ENCODE peak calls at places on chromosomes 16 and 17, in nine cellular contexts. One of them, this sample, is unnamed.

GRCh38 chr16:88759245-88759975 is 25.6 kb downstream of the PIEZO1 start:
- DNase-seq in activated CD4-positive, alpha-beta T cell treated with anti-CD3 and anti-CD28 coated beads, Interleukin-2, amount 50 U/mL, for 24 hours: no peak
- DNase-seq in NCI-H510A: no peak
- DNase-seq in Caco-2: no peak
- DNase-seq in EH: no peak
- DNase-seq in non-pigmented ciliary epithelial cell: no peak
- DNase-seq in neural crest cell: no peak
- DNase-seq in Daoy: no peak
- DNase-seq in frontal cortex: no peak
- DNase-seq in this sample: peak

GRCh38 chr16:30004424-30004776 is 6.4 kb downstream of the DOC2A start:
- DNase-seq in activated CD4-positive, alpha-beta T cell treated with anti-CD3 and anti-CD28 coated beads, Interleukin-2, amount 50 U/mL, for 24 hours: no peak
- DNase-seq in NCI-H510A: peak
- DNase-seq in Caco-2: no peak
- DNase-seq in EH: no peak
- DNase-seq in non-pigmented ciliary epithelial cell: no peak
- DNase-seq in neural crest cell: no peak
- DNase-seq in Daoy: no peak
- DNase-seq in frontal cortex: no peak
- DNase-seq in this sample: no peak

GRCh38 chr17:28807925-28808641 is 34.5 kb downstream of the FAM222B start:
- DNase-seq in activated CD4-positive, alpha-beta T cell treated with anti-CD3 and anti-CD28 coated beads, Interleukin-2, amount 50 U/mL, for 24 hours: no peak
- DNase-seq in NCI-H510A: no peak
- DNase-seq in Caco-2: no peak
- DNase-seq in EH: peak
- DNase-seq in non-pigmented ciliary epithelial cell: peak
- DNase-seq in neural crest cell: no peak
- DNase-seq in Daoy: peak
- DNase-seq in frontal cortex: peak
- DNase-seq in this sample: peak

GRCh38 chr17:40678902-40679522 is 14.0 kb upstream of the KRT222 start:
- DNase-seq in activated CD4-positive, alpha-beta T cell treated with anti-CD3 and anti-CD28 coated beads, Interleukin-2, amount 50 U/mL, for 24 hours: no peak
- DNase-seq in NCI-H510A: no peak
- DNase-seq in Caco-2: no peak
- DNase-seq in EH: no peak
- DNase-seq in non-pigmented ciliary epithelial cell: no peak
- DNase-seq in neural crest cell: no peak
- DNase-seq in Daoy: no peak
- DNase-seq in frontal cortex: no peak
- DNase-seq in this sample: no peak

GRCh38 chr17:3647769-3648540 is 11.4 kb downstream of the CTNS start:
- DNase-seq in activated CD4-positive, alpha-beta T cell treated with anti-CD3 and anti-CD28 coated beads, Interleukin-2, amount 50 U/mL, for 24 hours: no peak
- DNase-seq in NCI-H510A: no peak
- DNase-seq in Caco-2: peak
- DNase-seq in EH: peak
- DNase-seq in non-pigmented ciliary epithelial cell: no peak
- DNase-seq in neural crest cell: peak
- DNase-seq in Daoy: peak
- DNase-seq in frontal cortex: peak
- DNase-seq in this sample: peak

GRCh38 chr16:13961099-13961811 is 41.3 kb downstream of the ERCC4 start:
- DNase-seq in activated CD4-positive, alpha-beta T cell treated with anti-CD3 and anti-CD28 coated beads, Interleukin-2, amount 50 U/mL, for 24 hours: no peak
- DNase-seq in NCI-H510A: no peak
- DNase-seq in Caco-2: no peak
- DNase-seq in EH: peak
- DNase-seq in non-pigmented ciliary epithelial cell: no peak
- DNase-seq in neural crest cell: no peak
- DNase-seq in Daoy: peak
- DNase-seq in frontal cortex: no peak
- DNase-seq in this sample: no peak

GRCh38 chr16:1533443-1533951 is at the start of gene TMEM204:
- DNase-seq in activated CD4-positive, alpha-beta T cell treated with anti-CD3 and anti-CD28 coated beads, Interleukin-2, amount 50 U/mL, for 24 hours: no peak
- DNase-seq in NCI-H510A: no peak
- DNase-seq in Caco-2: no peak
- DNase-seq in EH: peak
- DNase-seq in non-pigmented ciliary epithelial cell: no peak
- DNase-seq in neural crest cell: no peak
- DNase-seq in Daoy: peak
- DNase-seq in frontal cortex: no peak
- DNase-seq in this sample: peak

GRCh38 chr17:42107597-42108576 is 4.6 kb downstream of the DHX58 start:
- DNase-seq in activated CD4-positive, alpha-beta T cell treated with anti-CD3 and anti-CD28 coated beads, Interleukin-2, amount 50 U/mL, for 24 hours: peak
- DNase-seq in NCI-H510A: peak
- DNase-seq in Caco-2: peak
- DNase-seq in EH: peak
- DNase-seq in non-pigmented ciliary epithelial cell: no peak
- DNase-seq in neural crest cell: peak
- DNase-seq in Daoy: peak
- DNase-seq in frontal cortex: peak
- DNase-seq in this sample: peak

GRCh38 chr17:31533546-31534155 is 142.2 kb downstream of the RAB11FIP4 start:
- DNase-seq in activated CD4-positive, alpha-beta T cell treated with anti-CD3 and anti-CD28 coated beads, Interleukin-2, amount 50 U/mL, for 24 hours: no peak
- DNase-seq in NCI-H510A: no peak
- DNase-seq in Caco-2: no peak
- DNase-seq in EH: peak
- DNase-seq in non-pigmented ciliary epithelial cell: peak
- DNase-seq in neural crest cell: peak
- DNase-seq in Daoy: peak
- DNase-seq in frontal cortex: peak
- DNase-seq in this sample: peak

GRCh38 chr17:18951941-18952842 is at the start of gene SLC5A10:
- DNase-seq in activated CD4-positive, alpha-beta T cell treated with anti-CD3 and anti-CD28 coated beads, Interleukin-2, amount 50 U/mL, for 24 hours: no peak
- DNase-seq in NCI-H510A: no peak
- DNase-seq in Caco-2: no peak
- DNase-seq in EH: no peak
- DNase-seq in non-pigmented ciliary epithelial cell: no peak
- DNase-seq in neural crest cell: no peak
- DNase-seq in Daoy: no peak
- DNase-seq in frontal cortex: no peak
- DNase-seq in this sample: peak

GRCh38 chr17:50935201-50936124 is 69.3 kb upstream of the TOB1 start:
- DNase-seq in activated CD4-positive, alpha-beta T cell treated with anti-CD3 and anti-CD28 coated beads, Interleukin-2, amount 50 U/mL, for 24 hours: no peak
- DNase-seq in NCI-H510A: no peak
- DNase-seq in Caco-2: no peak
- DNase-seq in EH: no peak
- DNase-seq in non-pigmented ciliary epithelial cell: no peak
- DNase-seq in neural crest cell: no peak
- DNase-seq in Daoy: peak
- DNase-seq in frontal cortex: peak
- DNase-seq in this sample: no peak